ENCODE peak calls at places on chromosomes 5 and 9, in ten cellular contexts. T is HepG2; L is HL-60; K is heart right ventricle; D is CD8-positive, alpha-beta T cell; C is dorsolateral prefrontal cortex; U is heart left ventricle; X is OCI-LY7; Q is astrocyte; B is IMR-90. W is an unnamed sample.
A peak's percentile ranks its signal among the peaks of the same experiment; 100 is the strongest.

GRCh38 chr9:27340876-27341540 is 44.1 kb upstream of the EQTN start:
- DNase-seq in T (no peak), L (no peak), K (no peak), D (no peak), C (no peak), U (no peak), X (no peak), Q (no peak), B (no peak), W (no peak)

GRCh38 chr9:123335227-123335985 is 20.6 kb upstream of the CRB2 start:
- DNase-seq in T (no peak), L (no peak), K (no peak), D (no peak), C (peak; percentile 54), U (no peak), X (peak; percentile 45), Q (peak; percentile 72), B (peak; percentile 63), W (no peak)

GRCh38 chr9:122116040-122116439 is 22.9 kb upstream of the TTLL11 start:
- DNase-seq in T (no peak), L (no peak), K (no peak), D (no peak), C (no peak), U (no peak), X (no peak), Q (no peak), B (no peak), W (no peak)

GRCh38 chr9:114366334-114367128 is 21.3 kb downstream of the AKNA start:
- DNase-seq in T (no peak), L (peak; percentile 76), K (no peak), D (no peak), C (no peak), U (no peak), X (peak; percentile 68), Q (peak; percentile 91), B (peak; percentile 92), W (no peak)

GRCh38 chr5:149674686-149675085 is 55.4 kb upstream of the PPARGC1B start:
- DNase-seq in T (no peak), L (no peak), K (no peak), D (no peak), C (no peak), U (no peak), X (no peak), Q (no peak), B (no peak), W (no peak)

GRCh38 chr9:98142182-98142924 is 23.3 kb upstream of the TRIM14 start:
- DNase-seq in T (peak; percentile 51), L (no peak), K (no peak), D (no peak), C (no peak), U (no peak), X (no peak), Q (no peak), B (no peak), W (no peak)

GRCh38 chr9:92385474-92385873 is 18.9 kb downstream of the OGN start:
- DNase-seq in T (no peak), L (no peak), K (no peak), D (no peak), C (no peak), U (no peak), X (no peak), Q (no peak), B (no peak), W (peak; percentile 65)

GRCh38 chr5:143217065-143217803 is 186.3 kb downstream of the NR3C1 start:
- DNase-seq in T (peak; percentile 32), L (peak; percentile 58), K (no peak), D (no peak), C (no peak), U (no peak), X (no peak), Q (no peak), B (peak; percentile 27), W (no peak)

GRCh38 chr9:105958587-105958986 is 264.2 kb downstream of the TMEM38B start:
- DNase-seq in T (no peak), L (no peak), K (no peak), D (no peak), C (no peak), U (no peak), X (no peak), Q (no peak), B (no peak), W (no peak)

GRCh38 chr9:7006417-7006816 is 248.6 kb downstream of the KDM4C start:
- DNase-seq in T (no peak), L (no peak), K (no peak), D (no peak), C (no peak), U (no peak), X (no peak), Q (no peak), B (no peak), W (no peak)

GRCh38 chr9:7003876-7004275 is 246.1 kb downstream of the KDM4C start:
- DNase-seq in T (no peak), L (no peak), K (no peak), D (no peak), C (no peak), U (no peak), X (no peak), Q (no peak), B (no peak), W (no peak)

GRCh38 chr9:7009065-7009464 is 251.3 kb downstream of the KDM4C start:
- DNase-seq in T (no peak), L (no peak), K (no peak), D (no peak), C (no peak), U (no peak), X (no peak), Q (no peak), B (no peak), W (no peak)

GRCh38 chr9:7011395-7012067 is 253.8 kb downstream of the KDM4C start:
- DNase-seq in T (no peak), L (peak; percentile 91), K (no peak), D (no peak), C (no peak), U (no peak), X (no peak), Q (no peak), B (no peak), W (no peak)

DNA sequence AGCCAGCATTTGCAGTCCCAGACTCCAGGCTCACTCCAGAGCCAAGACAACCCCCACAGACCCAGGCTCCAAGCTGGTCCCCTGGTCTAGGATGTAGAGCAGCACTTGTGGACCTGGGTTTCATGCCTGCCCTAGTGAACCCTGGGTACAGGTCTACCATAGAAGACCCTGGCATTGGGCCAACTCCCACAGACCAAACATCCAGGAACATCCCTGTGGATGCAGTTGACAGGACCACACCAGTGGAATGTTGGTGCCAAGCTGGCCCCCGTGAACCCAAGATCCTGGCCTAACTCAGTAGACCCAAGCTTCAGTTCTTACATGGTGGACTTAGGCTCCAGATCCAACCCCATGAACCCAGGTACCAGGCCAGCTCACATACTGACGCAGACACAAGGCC is 250.6 kb downstream of the KDM4C start:
- DNase-seq in T (no peak), L (no peak), K (no peak), D (no peak), C (no peak), U (no peak), X (no peak), Q (no peak), B (no peak), W (no peak)
- TF ChIP-seq CTCF in T (no peak), L (no peak), K (no peak), D (no peak), C (no peak), U (no peak), X (no peak), Q (no peak), B (no peak), W (no peak)

GRCh38 chr5:108144332-108144731 is 237.6 kb downstream of the FBXL17 start:
- DNase-seq in T (no peak), L (no peak), K (no peak), D (no peak), C (no peak), U (no peak), X (no peak), Q (no peak), B (no peak), W (no peak)
- H3K4me3 ChIP-seq in T (no peak overlapping the region), L (no peak overlapping the region), K (no peak overlapping the region), D (no peak overlapping the region), C (no peak overlapping the region), U (no peak overlapping the region), X (no peak overlapping the region), Q (no peak overlapping the region), B (no peak overlapping the region), W (no peak overlapping the region)

DNA sequence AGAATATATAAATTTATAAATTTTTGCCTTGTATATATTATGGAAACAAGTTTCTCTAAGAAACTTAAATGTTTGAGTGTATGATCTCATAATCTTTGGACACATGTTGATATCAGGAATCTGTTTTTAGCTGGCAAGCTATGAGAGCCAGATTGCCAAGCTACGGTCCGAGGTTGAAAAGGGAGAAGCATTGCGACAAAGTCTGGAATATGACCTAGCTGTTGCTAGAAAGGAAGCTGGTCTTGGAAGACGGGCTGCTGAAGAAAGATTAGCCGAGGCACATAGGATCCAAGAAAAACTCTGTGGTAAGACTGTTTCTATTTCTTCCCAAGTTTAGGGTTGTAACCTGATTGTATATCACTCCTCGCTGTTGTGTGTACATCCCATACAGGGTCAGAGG is 25.9 kb downstream of the CCDC171 start:
- DNase-seq in T (no peak), L (no peak), K (no peak), D (no peak), C (no peak), U (no peak), X (no peak), Q (no peak), B (peak; percentile 85), W (no peak)
- TF ChIP-seq CTCF in T (no peak), L (no peak), K (no peak), D (no peak), C (no peak), U (no peak), X (no peak), Q (no peak), B (no peak), W (no peak)

GRCh38 chr9:2704504-2704903 is 12.8 kb upstream of the KCNV2 start:
- DNase-seq in T (no peak), L (peak; percentile 81), K (no peak), D (no peak), C (no peak), U (no peak), X (no peak), Q (peak; percentile 25), B (no peak), W (no peak)

GRCh38 chr9:2701070-2701469 is 16.2 kb upstream of the KCNV2 start:
- DNase-seq in T (no peak), L (no peak), K (no peak), D (no peak), C (no peak), U (no peak), X (no peak), Q (no peak), B (no peak), W (no peak)

GRCh38 chr9:2697492-2697891 is 19.8 kb upstream of the KCNV2 start:
- DNase-seq in T (no peak), L (no peak), K (no peak), D (no peak), C (no peak), U (no peak), X (peak; percentile 16), Q (no peak), B (no peak), W (no peak)

DNA sequence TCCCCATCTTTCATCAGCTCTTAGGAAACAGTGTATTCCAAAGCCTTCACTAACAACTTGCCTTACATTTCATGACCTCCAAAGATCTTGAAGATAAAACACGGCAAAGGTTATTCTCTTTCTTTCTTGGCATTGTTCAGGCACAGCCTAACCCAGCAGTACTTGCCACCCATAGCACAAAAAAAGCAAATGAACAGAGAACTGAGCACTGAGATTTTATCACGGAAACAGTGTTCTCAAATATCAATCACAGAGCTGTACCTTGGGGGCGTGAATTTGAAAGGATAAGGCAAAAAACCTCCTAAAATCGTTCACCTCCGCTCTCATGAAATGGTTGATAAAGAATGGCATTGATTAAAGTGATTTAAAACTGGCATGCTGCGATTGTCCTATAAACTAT is 16.9 kb upstream of the KCNV2 start:
- DNase-seq in T (no peak), L (no peak), K (no peak), D (no peak), C (no peak), U (no peak), X (no peak), Q (no peak), B (no peak), W (no peak)
- H3K4me3 ChIP-seq in T (no peak overlapping the region), L (no peak overlapping the region), K (no peak overlapping the region), D (no peak overlapping the region), C (no peak overlapping the region), U (no peak overlapping the region), X (no peak overlapping the region), Q (no peak overlapping the region), B (no peak overlapping the region), W (no peak overlapping the region)